ENCODE peak calls at places on chromosomes 7 and 10, in seven cellular contexts. O is H1, M is SK-N-SH, I is K562, S is HCT116, Y is GM12878, J is HepG2. G is an unnamed sample.

GRCh38 chr7:155459867-155460461 is 2.0 kb downstream of the EN2 start:
- DNase-seq in O (no peak), M (no peak), I (no peak), S (no peak), Y (no peak), J (no peak), G (no peak)

GRCh38 chr10:104612577-104613205 is 28.4 kb upstream of the SORCS3 start:
- DNase-seq in O (no peak), M (no peak), I (no peak), S (no peak), Y (no peak), J (no peak), G (no peak)

GRCh38 chr10:103818765-103819374 is 36.5 kb downstream of the SH3PXD2A start:
- DNase-seq in O (no peak), M (no peak), I (no peak), S (no peak), Y (no peak), J (peak; percentile 48), G (no peak)

GRCh38 chr10:35300063-35300699 is 36.1 kb upstream of the CCNY start:
- DNase-seq in O (peak; percentile 5), M (no peak), I (peak; percentile 41), S (peak; percentile 54), Y (peak; percentile 51), J (no peak), G (no peak)

GRCh38 chr10:124285587-124286527 is 132.9 kb downstream of the OAT start:
- DNase-seq in O (no peak), M (no peak), I (no peak), S (no peak), Y (peak; percentile 86), J (no peak), G (no peak)

GRCh38 chr10:44071479-44071878 is 313.4 kb downstream of the CXCL12 start:
- DNase-seq in O (no peak), M (no peak), I (no peak), S (no peak), Y (no peak), J (no peak), G (peak; percentile 30)

GRCh38 chr10:43287056-43288007 is 20.5 kb upstream of the RASGEF1A start:
- DNase-seq in O (no peak), M (no peak), I (no peak), S (peak; percentile 66), Y (peak; percentile 27), J (no peak), G (peak; percentile 82)

GRCh38 chr7:92854501-92855238 is 18.3 kb upstream of the CDK6 start:
- DNase-seq in O (no peak), M (no peak), I (no peak), S (no peak), Y (no peak), J (no peak), G (no peak)

DNA sequence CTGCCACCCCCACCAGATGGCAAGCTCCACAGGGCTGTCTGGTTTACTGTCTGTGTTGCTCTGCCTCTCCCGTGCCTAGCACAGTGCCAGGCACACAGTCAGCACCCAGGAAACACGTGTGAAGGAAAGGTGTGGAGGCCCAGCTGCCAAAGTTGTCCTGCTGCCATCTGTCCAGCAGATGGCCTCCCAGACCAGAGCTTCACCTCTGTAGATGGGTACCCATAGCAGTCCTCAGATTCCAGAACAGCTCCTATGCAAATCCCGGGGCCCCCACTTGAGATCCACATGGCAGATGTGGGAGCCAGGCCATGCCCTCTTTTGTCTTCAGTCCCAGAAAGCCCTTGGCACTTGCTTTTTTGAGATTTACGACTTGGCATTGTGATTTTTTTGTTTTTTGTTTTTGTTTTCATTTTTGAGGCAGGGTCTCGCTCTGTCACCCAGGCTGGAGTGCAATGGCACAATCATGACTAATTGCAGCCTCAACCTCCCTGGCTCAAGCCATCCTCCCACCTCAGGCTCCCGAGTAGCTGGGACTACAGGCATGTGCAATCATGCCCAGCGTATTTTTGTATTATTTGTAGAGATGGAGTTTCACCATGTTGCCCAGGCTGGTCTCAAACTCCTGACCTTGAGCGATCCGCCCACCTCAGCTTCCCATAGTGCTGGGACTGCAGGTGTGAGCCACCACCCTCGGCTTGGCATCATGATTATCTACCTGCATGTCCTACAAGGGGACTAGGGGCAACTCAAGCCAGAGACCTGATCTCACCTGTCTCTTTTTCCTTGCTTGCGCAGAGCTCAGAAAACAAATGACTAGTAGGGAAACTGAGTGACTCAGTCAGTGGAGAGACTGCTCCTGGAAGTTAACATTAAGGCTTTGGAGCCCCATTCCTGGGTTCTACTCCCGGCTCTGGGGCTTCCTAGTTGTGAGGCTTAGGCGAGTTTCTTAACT is 16.9 kb upstream of the PALD1 start:
- DNase-seq in O (no peak), M (peak; percentile 85), I (peak; percentile 84), S (peak; percentile 67), Y (no peak), J (peak; percentile 37), G (peak; percentile 65)
- TF ChIP-seq JUND in O (no peak), M (no peak), I (peak; percentile 47), S (no peak), Y (no peak), J (no peak), G (no peak)

DNA sequence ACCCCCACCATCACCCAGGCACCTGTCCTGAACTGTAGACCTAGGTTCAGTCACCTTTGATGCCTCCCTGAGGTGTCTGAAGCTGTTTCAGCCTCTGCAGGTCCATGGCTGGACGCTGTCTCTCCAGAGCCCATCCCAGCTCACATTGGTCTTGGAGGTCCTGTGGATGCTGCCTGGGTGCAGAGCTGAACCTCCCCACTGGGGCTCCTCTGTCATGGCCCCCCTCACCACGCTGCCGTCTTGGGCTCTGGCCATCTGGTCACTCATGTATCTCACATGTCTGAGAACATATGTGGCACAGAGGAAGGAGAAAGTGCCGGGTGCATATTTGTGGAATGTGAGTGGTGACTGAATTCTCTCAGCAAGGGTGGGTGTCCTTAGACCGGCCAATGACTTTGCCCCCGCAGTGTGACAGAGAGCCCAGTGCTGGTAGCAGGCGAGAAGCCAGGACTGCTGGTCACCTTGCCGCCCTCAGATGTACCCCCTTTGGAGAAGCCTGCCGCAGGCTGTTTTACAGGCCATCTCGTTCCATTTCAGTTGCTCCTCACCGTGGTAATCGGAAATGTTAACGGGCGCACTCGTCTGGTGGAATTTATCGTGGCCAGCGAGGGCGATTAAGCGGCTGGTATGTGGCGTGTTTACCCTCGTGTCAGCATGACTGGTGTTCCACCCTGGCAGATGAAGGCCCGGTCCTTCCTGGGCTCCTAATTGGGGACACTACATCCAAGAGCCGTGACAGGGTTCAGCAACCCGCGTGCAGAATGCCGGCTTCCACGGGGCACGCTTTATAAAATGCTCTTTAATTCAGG is 108.6 kb downstream of the NKX6-2 start:
- DNase-seq in O (no peak), M (no peak), I (no peak), S (no peak), Y (no peak), J (no peak), G (no peak)
- TF ChIP-seq JUND in O (no peak), M (no peak), I (no peak), S (no peak), Y (no peak), J (no peak), G (no peak)

GRCh38 chr10:60313589-60313952 is 76.1 kb downstream of the ANK3 start:
- DNase-seq in O (no peak), M (no peak), I (no peak), S (no peak), Y (no peak), J (no peak), G (no peak)
- TF ChIP-seq JUND in O (no peak), M (no peak), I (no peak), S (no peak), Y (no peak), J (no peak), G (no peak)

GRCh38 chr7:82615527-82615926 is 171.9 kb upstream of the CACNA2D1 start:
- DNase-seq in O (no peak), M (no peak), I (no peak), S (no peak), Y (no peak), J (no peak), G (no peak)

GRCh38 chr7:82617156-82617555 is 173.6 kb upstream of the CACNA2D1 start:
- DNase-seq in O (no peak), M (no peak), I (no peak), S (no peak), Y (no peak), J (no peak), G (no peak)

GRCh38 chr7:82616059-82616723 is 172.6 kb upstream of the CACNA2D1 start:
- DNase-seq in O (no peak), M (no peak), I (no peak), S (no peak), Y (no peak), J (no peak), G (no peak)
- TF ChIP-seq JUND in O (no peak), M (no peak), I (no peak), S (no peak), Y (no peak), J (no peak), G (no peak)

DNA sequence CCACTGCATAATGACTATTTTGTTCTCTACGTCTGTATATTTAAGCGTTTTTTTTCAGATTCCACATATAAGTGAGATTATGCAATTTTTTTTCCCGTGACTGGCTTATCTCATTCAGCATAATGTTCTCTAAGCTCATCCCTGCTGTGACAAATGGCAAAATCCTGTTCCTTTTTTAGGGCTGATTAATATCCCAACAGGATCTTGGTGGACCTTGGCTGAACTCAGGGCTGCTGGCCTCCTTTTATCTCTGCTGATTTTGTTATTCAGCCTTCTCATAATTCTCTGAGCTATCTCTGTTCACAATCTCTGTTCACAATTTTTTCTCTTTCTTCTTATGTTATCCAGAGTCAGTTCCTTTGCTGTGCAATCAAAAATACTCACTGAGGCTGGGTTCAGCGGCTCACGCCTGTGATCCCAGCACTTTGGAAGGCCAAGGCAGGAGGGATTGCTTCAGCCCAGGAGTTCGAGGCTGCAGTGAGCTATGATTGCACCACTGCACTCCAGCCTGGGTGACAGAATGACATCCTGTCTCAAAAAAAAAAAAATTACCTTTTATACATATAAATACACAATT is 1035.9 kb upstream of the AUTS2 start:
- DNase-seq in O (no peak), M (no peak), I (no peak), S (no peak), Y (no peak), J (no peak), G (no peak)
- TF ChIP-seq JUND in O (no peak), M (no peak), I (no peak), S (no peak), Y (no peak), J (no peak), G (no peak)

DNA sequence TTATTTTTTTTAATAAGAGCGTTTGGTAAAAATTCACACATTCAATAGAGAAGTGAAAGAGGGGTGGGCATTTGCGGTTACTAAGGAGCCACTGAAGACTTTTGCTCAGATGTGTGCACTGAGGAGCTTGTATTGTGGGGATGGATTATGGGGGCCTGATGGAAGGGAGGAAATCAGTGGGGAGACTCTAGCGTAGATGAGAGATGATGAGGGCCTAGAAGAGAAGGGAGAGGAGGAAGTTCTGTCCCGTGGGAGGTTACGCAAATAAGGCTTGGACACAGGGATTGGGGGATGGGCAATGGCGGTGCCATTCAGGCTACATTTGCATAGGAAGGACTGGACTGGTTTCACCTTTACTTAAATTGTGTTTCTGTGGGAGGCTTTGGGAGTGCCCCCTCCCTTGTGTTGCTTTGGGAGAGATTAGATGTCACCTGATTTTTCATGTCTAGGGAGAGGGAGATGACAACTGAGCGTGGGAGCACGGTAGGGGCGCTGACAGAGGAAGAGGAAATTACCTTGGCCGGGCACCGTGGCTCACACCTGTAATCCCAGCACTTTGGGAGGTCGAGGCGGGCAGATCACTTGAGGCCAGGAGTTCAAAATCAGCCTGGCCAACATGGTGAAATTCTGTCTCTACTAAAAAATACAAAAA is 2.2 kb upstream of the HIP1 start:
- DNase-seq in O (no peak), M (no peak), I (no peak), S (no peak), Y (peak; percentile 80), J (peak; percentile 40), G (no peak)
- TF ChIP-seq JUND in O (no peak), M (no peak), I (peak; percentile 56), S (no peak), Y (no peak), J (no peak), G (no peak)